ENCODE peak calls at places on chromosome 4, in eight cellular contexts. One of them, this sample, is unnamed.

GRCh38 chr4:2251073-2251794 is 9.3 kb upstream of the HAUS3 start:
- DNase-seq in germinal center: no peak
- DNase-seq in K562: no peak
- DNase-seq in NCI-H2029 treated with DMSO at 0.1 percent for 48 hours: no peak
- DNase-seq in globus pallidus: no peak
- DNase-seq in stimulated activated CD4-positive, alpha-beta T cell treated with anti-CD3 and anti-CD28 coated beads, Interleukin-12 subunit alpha, Interleukin-12 subunit beta, amount 100 ng/mL, for 4 hours: no peak
- DNase-seq in HTR-8/SVneo: no peak
- DNase-seq in neural crest cell: peak
- DNase-seq in this sample: peak

GRCh38 chr4:121711263-121712000 is 14.7 kb upstream of the ANXA5 start:
- DNase-seq in germinal center: peak
- DNase-seq in K562: peak
- DNase-seq in NCI-H2029 treated with DMSO at 0.1 percent for 48 hours: no peak
- DNase-seq in globus pallidus: peak
- DNase-seq in stimulated activated CD4-positive, alpha-beta T cell treated with anti-CD3 and anti-CD28 coated beads, Interleukin-12 subunit alpha, Interleukin-12 subunit beta, amount 100 ng/mL, for 4 hours: peak
- DNase-seq in HTR-8/SVneo: peak
- DNase-seq in neural crest cell: peak
- DNase-seq in this sample: no peak

GRCh38 chr4:99657801-99658200 is at the start of gene C4orf54:
- DNase-seq in germinal center: no peak
- DNase-seq in K562: no peak
- DNase-seq in NCI-H2029 treated with DMSO at 0.1 percent for 48 hours: no peak
- DNase-seq in globus pallidus: no peak
- DNase-seq in stimulated activated CD4-positive, alpha-beta T cell treated with anti-CD3 and anti-CD28 coated beads, Interleukin-12 subunit alpha, Interleukin-12 subunit beta, amount 100 ng/mL, for 4 hours: no peak
- DNase-seq in HTR-8/SVneo: no peak
- DNase-seq in neural crest cell: no peak
- DNase-seq in this sample: no peak

GRCh38 chr4:44017422-44017739 is 431.2 kb downstream of the KCTD8 start:
- DNase-seq in germinal center: no peak
- DNase-seq in K562: no peak
- DNase-seq in NCI-H2029 treated with DMSO at 0.1 percent for 48 hours: peak
- DNase-seq in globus pallidus: no peak
- DNase-seq in stimulated activated CD4-positive, alpha-beta T cell treated with anti-CD3 and anti-CD28 coated beads, Interleukin-12 subunit alpha, Interleukin-12 subunit beta, amount 100 ng/mL, for 4 hours: no peak
- DNase-seq in HTR-8/SVneo: no peak
- DNase-seq in neural crest cell: no peak
- DNase-seq in this sample: no peak

GRCh38 chr4:183632689-183633088 is 26.3 kb downstream of the RWDD4 start:
- DNase-seq in germinal center: no peak
- DNase-seq in K562: no peak
- DNase-seq in NCI-H2029 treated with DMSO at 0.1 percent for 48 hours: no peak
- DNase-seq in globus pallidus: no peak
- DNase-seq in stimulated activated CD4-positive, alpha-beta T cell treated with anti-CD3 and anti-CD28 coated beads, Interleukin-12 subunit alpha, Interleukin-12 subunit beta, amount 100 ng/mL, for 4 hours: no peak
- DNase-seq in HTR-8/SVneo: no peak
- DNase-seq in neural crest cell: no peak
- DNase-seq in this sample: no peak

GRCh38 chr4:8394125-8394524 is 46.4 kb downstream of the ACOX3 start:
- DNase-seq in germinal center: no peak
- DNase-seq in K562: no peak
- DNase-seq in NCI-H2029 treated with DMSO at 0.1 percent for 48 hours: no peak
- DNase-seq in globus pallidus: peak
- DNase-seq in stimulated activated CD4-positive, alpha-beta T cell treated with anti-CD3 and anti-CD28 coated beads, Interleukin-12 subunit alpha, Interleukin-12 subunit beta, amount 100 ng/mL, for 4 hours: no peak
- DNase-seq in HTR-8/SVneo: no peak
- DNase-seq in neural crest cell: no peak
- DNase-seq in this sample: no peak

GRCh38 chr4:2818351-2818939 is 25.2 kb upstream of the ADD1 start:
- DNase-seq in germinal center: no peak
- DNase-seq in K562: no peak
- DNase-seq in NCI-H2029 treated with DMSO at 0.1 percent for 48 hours: no peak
- DNase-seq in globus pallidus: no peak
- DNase-seq in stimulated activated CD4-positive, alpha-beta T cell treated with anti-CD3 and anti-CD28 coated beads, Interleukin-12 subunit alpha, Interleukin-12 subunit beta, amount 100 ng/mL, for 4 hours: no peak
- DNase-seq in HTR-8/SVneo: no peak
- DNase-seq in neural crest cell: peak
- DNase-seq in this sample: no peak

GRCh38 chr4:4362991-4363697 is 23.8 kb upstream of the NSG1 start:
- DNase-seq in germinal center: no peak
- DNase-seq in K562: no peak
- DNase-seq in NCI-H2029 treated with DMSO at 0.1 percent for 48 hours: no peak
- DNase-seq in globus pallidus: no peak
- DNase-seq in stimulated activated CD4-positive, alpha-beta T cell treated with anti-CD3 and anti-CD28 coated beads, Interleukin-12 subunit alpha, Interleukin-12 subunit beta, amount 100 ng/mL, for 4 hours: no peak
- DNase-seq in HTR-8/SVneo: no peak
- DNase-seq in neural crest cell: no peak
- DNase-seq in this sample: no peak

GRCh38 chr4:74539043-74539790 is 94.3 kb downstream of the AREG start:
- DNase-seq in germinal center: no peak
- DNase-seq in K562: no peak
- DNase-seq in NCI-H2029 treated with DMSO at 0.1 percent for 48 hours: no peak
- DNase-seq in globus pallidus: no peak
- DNase-seq in stimulated activated CD4-positive, alpha-beta T cell treated with anti-CD3 and anti-CD28 coated beads, Interleukin-12 subunit alpha, Interleukin-12 subunit beta, amount 100 ng/mL, for 4 hours: no peak
- DNase-seq in HTR-8/SVneo: no peak
- DNase-seq in neural crest cell: no peak
- DNase-seq in this sample: no peak

GRCh38 chr4:56626963-56627362 is 54.1 kb downstream of the HOPX start:
- DNase-seq in germinal center: no peak
- DNase-seq in K562: no peak
- DNase-seq in NCI-H2029 treated with DMSO at 0.1 percent for 48 hours: no peak
- DNase-seq in globus pallidus: no peak
- DNase-seq in stimulated activated CD4-positive, alpha-beta T cell treated with anti-CD3 and anti-CD28 coated beads, Interleukin-12 subunit alpha, Interleukin-12 subunit beta, amount 100 ng/mL, for 4 hours: no peak
- DNase-seq in HTR-8/SVneo: no peak
- DNase-seq in neural crest cell: no peak
- DNase-seq in this sample: no peak

GRCh38 chr4:184421558-184422155 is 52.7 kb downstream of the IRF2 start:
- DNase-seq in germinal center: no peak
- DNase-seq in K562: no peak
- DNase-seq in NCI-H2029 treated with DMSO at 0.1 percent for 48 hours: no peak
- DNase-seq in globus pallidus: no peak
- DNase-seq in stimulated activated CD4-positive, alpha-beta T cell treated with anti-CD3 and anti-CD28 coated beads, Interleukin-12 subunit alpha, Interleukin-12 subunit beta, amount 100 ng/mL, for 4 hours: no peak
- DNase-seq in HTR-8/SVneo: no peak
- DNase-seq in neural crest cell: no peak
- DNase-seq in this sample: no peak

GRCh38 chr4:109999513-109999912 is 86.8 kb downstream of the EGF start:
- DNase-seq in germinal center: no peak
- DNase-seq in K562: no peak
- DNase-seq in NCI-H2029 treated with DMSO at 0.1 percent for 48 hours: no peak
- DNase-seq in globus pallidus: no peak
- DNase-seq in stimulated activated CD4-positive, alpha-beta T cell treated with anti-CD3 and anti-CD28 coated beads, Interleukin-12 subunit alpha, Interleukin-12 subunit beta, amount 100 ng/mL, for 4 hours: no peak
- DNase-seq in HTR-8/SVneo: no peak
- DNase-seq in neural crest cell: no peak
- DNase-seq in this sample: no peak